ENCODE peak calls at places on chromosome 4, in eight cellular contexts. M, F, P, V, S, B, I and U are unnamed samples.

GRCh38 chr4:2742081-2742822 is 13.9 kb downstream of the TNIP2 start:
- DNase-seq in P (no peak), I (no peak), S (no peak), V (no peak), B (no peak), M (no peak), F (no peak), U (no peak)

GRCh38 chr4:75142377-75142776 is 209.5 kb downstream of the PARM1 start:
- DNase-seq in P (no peak), I (no peak), S (no peak), F (no peak), M (no peak), V (no peak), B (no peak), U (no peak)

GRCh38 chr4:41878991-41879491 is 56.2 kb upstream of the TMEM33 start:
- DNase-seq in B (no peak), I (no peak), V (no peak), F (no peak), S (no peak), M (peak; percentile 67), P (no peak), U (no peak)

GRCh38 chr4:188433916-188434315 is 294.7 kb downstream of the TRIML1 start:
- DNase-seq in F (no peak), M (no peak), P (no peak), I (no peak), V (no peak), S (no peak), B (no peak), U (no peak)

GRCh38 chr4:145885666-145886065 is 53.0 kb downstream of the ZNF827 start:
- DNase-seq in B (no peak), P (no peak), F (no peak), I (no peak), S (no peak), M (no peak), V (no peak), U (no peak)

GRCh38 chr4:183905081-183905592 is at the start of gene STOX2:
- DNase-seq in B (peak; percentile 71), P (peak; percentile 4), I (peak; percentile 78), V (no peak), M (peak; percentile 75), S (no peak), F (peak; percentile 37), U (peak; percentile 50)

GRCh38 chr4:176883108-176883550 is 90.4 kb upstream of the VEGFC start:
- DNase-seq in M (no peak), I (no peak), B (no peak), S (no peak), V (no peak), F (no peak), P (no peak), U (no peak)

GRCh38 chr4:83255584-83255983 is 29.0 kb downstream of the COQ2 start:
- DNase-seq in V (no peak), P (peak; percentile 72), I (no peak), M (no peak), S (no peak), B (no peak), F (no peak), U (peak; percentile 73)

GRCh38 chr4:41142356-41142755 is 72.0 kb downstream of the APBB2 start:
- DNase-seq in I (no peak), F (no peak), M (no peak), B (no peak), S (no peak), P (no peak), V (no peak), U (no peak)

GRCh38 chr4:125741825-125742452 is 427.2 kb downstream of the FAT4 start:
- DNase-seq in I (no peak), B (peak; percentile 1), S (no peak), V (no peak), F (peak; percentile 28), M (no peak), P (no peak), U (peak; percentile 24)

GRCh38 chr4:188783606-188784157 is 644.4 kb downstream of the TRIML1 start:
- DNase-seq in S (no peak), P (no peak), I (no peak), B (no peak), M (no peak), F (no peak), V (no peak), U (no peak)

GRCh38 chr4:168077726-168078239 is 14.6 kb upstream of the ANXA10 start:
- DNase-seq in I (no peak), V (no peak), P (no peak), S (no peak), M (no peak), B (no peak), F (no peak), U (no peak)

GRCh38 chr4:5863461-5864113 is 29.3 kb downstream of the CRMP1 start:
- DNase-seq in B (no peak), P (peak; percentile 16), F (no peak), S (peak; percentile 59), I (no peak), M (no peak), V (no peak), U (peak; percentile 76)